ENCODE peak calls at places on chromosomes 7 and 10, in ten cellular contexts. Q is stimulated activated CD4-positive, alpha-beta T cell treated with anti-CD3 and anti-CD28 coated beads, Interleukin-4, amount 100 ng/mL, for 1 hour; B is GM18507; A is AG09309; O is RWPE1; X is amygdala; Z is HS-5; I is iris pigment epithelial cell; H is WTC11; U is endothelial cell. J is an unnamed sample.

GRCh38 chr7:28165971-28166955 is 14.3 kb downstream of the JAZF1 start:
- DNase-seq in U (no peak), B (no peak), H (no peak), I (peak), A (peak), X (no peak), O (peak), Q (no peak), Z (peak), J (no peak)

GRCh38 chr10:96588060-96588554 is 1.3 kb upstream of the TM9SF3 start:
- DNase-seq in I (no peak), A (no peak), O (no peak), Q (no peak), Z (no peak), B (no peak), X (no peak), H (no peak), U (no peak), J (no peak)

GRCh38 chr7:78127009-78127408 is 328.4 kb downstream of the PHTF2 start:
- DNase-seq in H (peak), A (no peak), B (no peak), Z (no peak), X (no peak), U (no peak), Q (no peak), I (no peak), O (no peak), J (no peak)

GRCh38 chr10:102593074-102593803 is 51.0 kb upstream of the TRIM8 start:
- DNase-seq in X (no peak), O (no peak), Q (no peak), H (no peak), I (peak), Z (no peak), A (no peak), B (no peak), U (no peak), J (no peak)

GRCh38 chr10:59072038-59072437 is 104.4 kb upstream of the PHYHIPL start:
- DNase-seq in Q (no peak), A (no peak), U (no peak), H (no peak), O (no peak), Z (no peak), B (no peak), X (no peak), I (no peak), J (no peak)

GRCh38 chr10:6576326-6576725 is 3.8 kb downstream of the PRKCQ start:
- DNase-seq in A (no peak), Z (no peak), O (no peak), I (no peak), B (no peak), Q (no peak), U (no peak), H (no peak), X (no peak), J (no peak)

GRCh38 chr7:155124706-155125105 is 54.6 kb downstream of the HTR5A start:
- DNase-seq in U (no peak), O (no peak), H (no peak), B (no peak), A (no peak), X (no peak), Q (no peak), Z (no peak), I (no peak), J (no peak)

GRCh38 chr10:91941426-91941825 is 17.9 kb downstream of the BTAF1 start:
- DNase-seq in U (no peak), O (no peak), H (no peak), I (no peak), B (no peak), X (no peak), Q (no peak), Z (no peak), A (no peak), J (no peak)

GRCh38 chr10:119657725-119658124 is 6.5 kb downstream of the BAG3 start:
- DNase-seq in O (no peak), U (no peak), B (no peak), A (no peak), H (no peak), I (peak), Q (no peak), X (no peak), Z (no peak), J (no peak)

GRCh38 chr7:135980665-135981180 is 3.6 kb upstream of the MTPN start:
- DNase-seq in A (peak), Z (peak), I (peak), Q (peak), H (no peak), X (no peak), O (no peak), B (no peak), U (no peak), J (peak)

GRCh38 chr7:107971613-107972012 is 31.3 kb downstream of the LAMB1 start:
- DNase-seq in A (no peak), H (no peak), X (no peak), O (no peak), U (no peak), Q (no peak), Z (no peak), I (peak), B (no peak), J (no peak)

GRCh38 chr7:157150825-157151412 is 12.2 kb downstream of the UBE3C start:
- DNase-seq in H (peak), X (no peak), O (no peak), B (no peak), A (no peak), Q (no peak), U (peak), I (peak), Z (no peak), J (no peak)

GRCh38 chr10:71006497-71006896 is 118.1 kb upstream of the PCBD1 start:
- DNase-seq in B (no peak), Q (no peak), I (no peak), U (no peak), O (no peak), Z (no peak), X (no peak), H (no peak), A (no peak), J (no peak)

GRCh38 chr7:34361663-34362250 is 296.3 kb upstream of the NPSR1 start:
- DNase-seq in O (no peak), A (no peak), Z (no peak), Q (no peak), B (no peak), X (no peak), U (no peak), H (no peak), I (no peak), J (no peak)

GRCh38 chr10:82922755-82923154 is 1047.8 kb downstream of the NRG3 start:
- DNase-seq in X (no peak), B (no peak), I (no peak), O (no peak), Z (peak), U (no peak), H (no peak), A (no peak), Q (no peak), J (no peak)

GRCh38 chr10:64329510-64329909 is 808.3 kb downstream of the REEP3 start:
- DNase-seq in X (no peak), U (no peak), O (no peak), A (no peak), H (no peak), I (no peak), Q (no peak), Z (no peak), B (no peak), J (no peak)

GRCh38 chr10:70693619-70694286 is 21.4 kb downstream of the ADAMTS14 start:
- DNase-seq in U (no peak), A (peak), O (no peak), I (peak), H (no peak), X (no peak), Q (no peak), B (no peak), Z (peak), J (no peak)

GRCh38 chr10:126844406-126844805 is 60.8 kb upstream of the DOCK1 start:
- DNase-seq in U (no peak), I (peak), Z (no peak), A (no peak), O (no peak), Q (no peak), H (no peak), B (no peak), X (no peak), J (no peak)

GRCh38 chr10:129532838-129533237 is 65.8 kb downstream of the MGMT start:
- DNase-seq in O (no peak), H (no peak), Q (no peak), U (no peak), B (no peak), A (no peak), X (no peak), I (no peak), Z (no peak), J (no peak)

GRCh38 chr7:16619979-16620408 is 25.6 kb downstream of the ANKMY2 start:
- DNase-seq in I (peak), X (no peak), B (no peak), U (no peak), H (no peak), O (no peak), Z (no peak), Q (no peak), A (no peak), J (no peak)

GRCh38 chr7:103988468-103989199 is 824 bp downstream of the RELN start:
- DNase-seq in H (peak), O (no peak), A (no peak), X (no peak), Q (no peak), I (peak), B (no peak), U (peak), Z (no peak), J (no peak)

GRCh38 chr7:141466151-141466904 is 84.9 kb upstream of the AGK start:
- DNase-seq in Q (no peak), X (no peak), H (no peak), U (no peak), O (no peak), A (no peak), B (no peak), I (no peak), Z (no peak), J (no peak)

GRCh38 chr7:100137851-100138760 is 10.6 kb upstream of the LAMTOR4 start:
- DNase-seq in O (no peak), U (no peak), A (no peak), H (no peak), B (no peak), X (no peak), Z (no peak), Q (no peak), I (no peak), J (no peak)

GRCh38 chr7:142587578-142588191 is 161.6 kb upstream of the PRSS1 start:
- DNase-seq in B (peak), A (peak), I (peak), X (no peak), H (no peak), O (peak), Q (no peak), U (peak), Z (no peak), J (no peak)

GRCh38 chr10:93222876-93223275 is 149.2 kb downstream of the CYP26A1 start:
- DNase-seq in Z (no peak), B (no peak), X (no peak), Q (no peak), A (no peak), O (no peak), U (no peak), I (no peak), H (no peak), J (no peak)

GRCh38 chr7:23377134-23377533 is 78.0 kb downstream of the MALSU1 start:
- DNase-seq in I (peak), A (no peak), H (no peak), U (no peak), Q (no peak), O (peak), X (no peak), Z (peak), B (no peak), J (no peak)

GRCh38 chr10:1102836-1103235 is 46.7 kb downstream of the WDR37 start:
- DNase-seq in X (no peak), A (no peak), Q (no peak), U (no peak), B (no peak), Z (no peak), H (no peak), O (no peak), I (peak), J (no peak)

GRCh38 chr10:109953745-109954144 is 30.4 kb upstream of the XPNPEP1 start:
- DNase-seq in H (no peak), U (no peak), Q (no peak), I (peak), O (no peak), B (no peak), X (no peak), A (no peak), Z (no peak), J (no peak)

J was measured in esophagus squamous epithelium.